ENCODE peak calls at places on chromosomes 16 and 17, in seven cellular contexts. K is cardiac fibroblast, J is breast epithelium, Q is choroid plexus epithelial cell, D is right atrium auricular region, P is MM.1S, I is mammary epithelial cell. T is an unnamed sample.

GRCh38 chr17:75270218-75270965 is 639 bp downstream of the MIF4GD start:
- DNase-seq in K (peak; percentile 77), J (peak; percentile 63), Q (peak; percentile 73), D (no peak), P (peak; percentile 57), I (peak; percentile 64), T (no peak)

GRCh38 chr17:61385091-61385868 is 14.4 kb upstream of the TBX2 start:
- DNase-seq in K (no peak), J (no peak), Q (no peak), D (no peak), P (no peak), I (no peak), T (no peak)

GRCh38 chr17:43427362-43428043 is 28.7 kb downstream of the ARL4D start:
- DNase-seq in K (no peak), J (no peak), Q (no peak), D (no peak), P (no peak), I (no peak), T (no peak)

GRCh38 chr16:83891742-83892141 is 7.2 kb upstream of the MLYCD start:
- DNase-seq in K (no peak), J (no peak), Q (peak; percentile 12), D (no peak), P (no peak), I (no peak), T (no peak)

GRCh38 chr17:7141824-7142223 is 27.2 kb upstream of the ASGR2 start:
- DNase-seq in K (no peak), J (no peak), Q (no peak), D (no peak), P (no peak), I (peak; percentile 57), T (no peak)

GRCh38 chr16:4494746-4495490 is 18.7 kb downstream of the HMOX2 start:
- DNase-seq in K (peak; percentile 85), J (no peak), Q (peak; percentile 80), D (no peak), P (no peak), I (peak; percentile 78), T (no peak)

GRCh38 chr17:16007439-16007838 is 7.8 kb downstream of the TTC19 start:
- DNase-seq in K (no peak), J (no peak), Q (no peak), D (no peak), P (no peak), I (no peak), T (no peak)

GRCh38 chr17:37301288-37301687 is 74.5 kb upstream of the C17orf78 start:
- DNase-seq in K (peak; percentile 39), J (no peak), Q (peak; percentile 57), D (peak; percentile 62), P (no peak), I (no peak), T (peak; percentile 72)

GRCh38 chr16:22968931-22969330 is 155.0 kb downstream of the HS3ST2 start:
- DNase-seq in K (no peak), J (no peak), Q (no peak), D (peak; percentile 1), P (no peak), I (no peak), T (no peak)

GRCh38 chr16:63361032-63361624 is 1324.9 kb upstream of the CDH8 start:
- DNase-seq in K (peak; percentile 76), J (no peak), Q (peak; percentile 86), D (no peak), P (peak; percentile 74), I (peak; percentile 28), T (no peak)

GRCh38 chr16:67719778-67720144 is 645 bp upstream of the GFOD2 start:
- DNase-seq in K (peak; percentile 52), J (no peak), Q (peak; percentile 78), D (peak; percentile 64), P (peak; percentile 29), I (peak; percentile 20), T (no peak)

GRCh38 chr16:75385507-75386152 is 47.7 kb downstream of the CFDP1 start:
- DNase-seq in K (peak; percentile 94), J (no peak), Q (peak; percentile 95), D (no peak), P (peak; percentile 34), I (peak; percentile 59), T (peak; percentile 63)

GRCh38 chr17:45293413-45294211 is 23.2 kb downstream of the MAP3K14 start:
- DNase-seq in K (peak; percentile 91), J (peak; percentile 70), Q (peak; percentile 90), D (peak; percentile 89), P (no peak), I (peak; percentile 81), T (peak; percentile 79)

GRCh38 chr17:37770631-37771518 is 26.0 kb upstream of the HNF1B start:
- DNase-seq in K (peak; percentile 76), J (peak; percentile 56), Q (peak; percentile 77), D (no peak), P (peak; percentile 37), I (peak; percentile 49), T (peak; percentile 31)

GRCh38 chr17:17692353-17693252 is 11.3 kb downstream of the RAI1 start:
- DNase-seq in K (no peak), J (no peak), Q (no peak), D (no peak), P (no peak), I (no peak), T (no peak)

GRCh38 chr16:5347561-5347960 is 250.0 kb upstream of the EEF2KMT start:
- DNase-seq in K (no peak), J (no peak), Q (no peak), D (no peak), P (no peak), I (no peak), T (no peak)

GRCh38 chr16:24677388-24677787 is 52.1 kb upstream of the TNRC6A start:
- DNase-seq in K (no peak), J (no peak), Q (no peak), D (no peak), P (no peak), I (no peak), T (no peak)

GRCh38 chr17:39235555-39236221 is 9.9 kb upstream of the STAC2 start:
- DNase-seq in K (peak; percentile 70), J (no peak), Q (peak; percentile 83), D (no peak), P (peak; percentile 74), I (peak; percentile 46), T (peak; percentile 11)

GRCh38 chr17:65902831-65903549 is 288.9 kb downstream of the CEP112 start:
- DNase-seq in K (no peak), J (no peak), Q (peak; percentile 54), D (no peak), P (no peak), I (no peak), T (no peak)

GRCh38 chr17:50048146-50048720 is 7.7 kb upstream of the ITGA3 start:
- DNase-seq in K (no peak), J (no peak), Q (peak; percentile 59), D (no peak), P (no peak), I (no peak), T (no peak)
- H3K4me3 ChIP-seq in K (no peak overlapping the region), J (no peak overlapping the region), Q (no peak overlapping the region), D (no peak overlapping the region), P (no peak overlapping the region), I (no peak overlapping the region), T (no peak overlapping the region)

GRCh38 chr17:4497101-4497824 is 1.4 kb upstream of the SPNS2 start:
- DNase-seq in K (peak; percentile 18), J (no peak), Q (no peak), D (no peak), P (peak; percentile 70), I (peak; percentile 42), T (no peak)

GRCh38 chr17:4501295-4501949 is 2.7 kb downstream of the SPNS2 start:
- DNase-seq in K (no peak), J (no peak), Q (no peak), D (no peak), P (no peak), I (no peak), T (no peak)

GRCh38 chr17:4500188-4500565 is 1.5 kb downstream of the SPNS2 start:
- DNase-seq in K (no peak), J (no peak), Q (no peak), D (no peak), P (no peak), I (no peak), T (no peak)

GRCh38 chr17:4499431-4500187 is 928 bp downstream of the SPNS2 start:
- DNase-seq in K (peak; percentile 13), J (no peak), Q (no peak), D (no peak), P (no peak), I (no peak), T (no peak)

GRCh38 chr17:4498461-4499397 is at the start of gene SPNS2:
- DNase-seq in K (peak; percentile 33), J (no peak), Q (peak; percentile 39), D (no peak), P (peak; percentile 73), I (peak; percentile 36), T (no peak)
- H3K4me3 ChIP-seq in K (no peak within 1 kb of the TSS), J (peak within 1 kb of the TSS; percentile 62), Q (no peak within 1 kb of the TSS), D (peak within 1 kb of the TSS; percentile 41), P (peak within 1 kb of the TSS; percentile 52), I (no peak within 1 kb of the TSS), T (no peak within 1 kb of the TSS)

DNA sequence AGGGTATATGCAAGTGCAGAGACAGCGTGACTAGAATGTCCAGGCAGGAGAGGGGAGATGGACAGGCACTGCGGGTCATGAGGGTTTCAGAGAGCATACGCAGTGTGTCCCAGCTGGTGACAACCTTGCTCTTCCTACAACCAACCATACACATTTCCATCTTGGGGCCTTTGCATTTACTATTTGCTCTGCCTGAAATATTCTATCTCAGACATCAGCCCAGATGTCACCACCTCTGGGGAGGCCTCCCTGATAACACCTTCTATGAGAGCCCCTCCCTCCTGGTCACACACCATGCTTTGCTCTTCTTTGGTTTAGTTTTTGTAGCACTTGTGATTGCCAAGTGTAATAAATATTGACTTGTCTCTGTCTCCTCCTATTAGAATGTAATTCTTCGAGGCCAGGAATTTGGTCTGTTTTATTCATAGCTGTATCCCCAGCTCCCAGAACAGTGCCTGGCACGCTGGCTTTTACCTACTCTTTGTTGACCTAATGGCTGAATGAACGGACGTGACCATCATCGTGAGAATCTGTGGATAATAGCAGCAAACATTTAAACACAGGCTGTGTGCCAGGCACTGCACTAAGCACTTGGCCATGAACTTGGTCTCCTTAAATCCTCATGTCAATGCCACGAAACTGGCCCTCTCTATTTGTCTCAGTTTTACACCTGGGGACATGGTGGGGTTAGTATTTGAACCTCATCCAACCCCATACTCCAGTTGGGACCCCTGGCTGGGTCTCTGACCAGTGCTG is 51.9 kb downstream of the PLCG2 start:
- DNase-seq in K (no peak), J (no peak), Q (no peak), D (no peak), P (no peak), I (no peak), T (no peak)
- H3K4me3 ChIP-seq in K (no peak overlapping the region), J (no peak overlapping the region), Q (no peak overlapping the region), D (no peak overlapping the region), P (peak overlapping the region; percentile 40), I (no peak overlapping the region), T (no peak overlapping the region)

GRCh38 chr16:79100456-79100855 is 500.1 kb downstream of the MAF start:
- DNase-seq in K (no peak), J (no peak), Q (no peak), D (no peak), P (no peak), I (no peak), T (no peak)

GRCh38 chr16:79110242-79110641 is 490.3 kb downstream of the MAF start:
- DNase-seq in K (no peak), J (no peak), Q (no peak), D (no peak), P (no peak), I (no peak), T (no peak)

GRCh38 chr16:79098897-79099296 is 501.6 kb downstream of the MAF start:
- DNase-seq in K (no peak), J (no peak), Q (no peak), D (no peak), P (no peak), I (no peak), T (no peak)

GRCh38 chr16:79099701-79100100 is 500.8 kb downstream of the MAF start:
- DNase-seq in K (no peak), J (no peak), Q (no peak), D (no peak), P (no peak), I (no peak), T (no peak)

GRCh38 chr16:79104567-79104966 is 496.0 kb downstream of the MAF start:
- DNase-seq in K (no peak), J (no peak), Q (no peak), D (no peak), P (no peak), I (no peak), T (no peak)
- H3K4me3 ChIP-seq in K (no peak overlapping the region), J (no peak overlapping the region), Q (no peak overlapping the region), D (no peak overlapping the region), P (no peak overlapping the region), I (no peak overlapping the region), T (no peak overlapping the region)